ENCODE peak calls at places on chromosomes 11 and 22, in eight cellular contexts. X, L, H, D, Q, K, U and M are unnamed samples.

GRCh38 chr11:34190192-34191139 is 85.0 kb downstream of the NAT10 start:
- DNase-seq in X (no peak), L (no peak), H (no peak), D (no peak), Q (no peak), K (no peak), U (no peak), M (no peak)

GRCh38 chr11:2533642-2534115 is 88.9 kb downstream of the KCNQ1 start:
- DNase-seq in X (peak; percentile 54), L (no peak), H (no peak), D (no peak), Q (no peak), K (peak; percentile 85), U (no peak), M (peak; percentile 41)

GRCh38 chr11:27388001-27388400 is 25.0 kb upstream of the CCDC34 start:
- DNase-seq in X (no peak), L (no peak), H (no peak), D (no peak), Q (no peak), K (no peak), U (no peak), M (no peak)

GRCh38 chr11:45304992-45305335 is 18.8 kb upstream of the SYT13 start:
- DNase-seq in X (no peak), L (no peak), H (no peak), D (no peak), Q (no peak), K (no peak), U (no peak), M (no peak)

GRCh38 chr11:31757245-31757835 is 53.8 kb downstream of the PAX6 start:
- DNase-seq in X (no peak), L (no peak), H (peak; percentile 96), D (no peak), Q (no peak), K (no peak), U (no peak), M (no peak)

GRCh38 chr11:95283653-95284052 is 52.7 kb upstream of the SESN3 start:
- DNase-seq in X (no peak), L (no peak), H (no peak), D (no peak), Q (no peak), K (no peak), U (no peak), M (no peak)

GRCh38 chr11:65865550-65866172 is 5.4 kb downstream of the MUS81 start:
- DNase-seq in X (no peak), L (no peak), H (no peak), D (no peak), Q (no peak), K (no peak), U (no peak), M (no peak)

GRCh38 chr11:24453129-24453723 is 43.6 kb upstream of the LUZP2 start:
- DNase-seq in X (no peak), L (no peak), H (no peak), D (no peak), Q (no peak), K (no peak), U (no peak), M (no peak)

GRCh38 chr22:19455585-19456370 is 8.3 kb upstream of the C22orf39 start:
- DNase-seq in X (no peak), L (no peak), H (peak; percentile 63), D (no peak), Q (no peak), K (no peak), U (no peak), M (no peak)

GRCh38 chr11:66418168-66418985 is 2.5 kb upstream of the NPAS4 start:
- DNase-seq in X (peak; percentile 59), L (peak; percentile 26), H (peak; percentile 95), D (peak; percentile 57), Q (peak; percentile 38), K (peak; percentile 97), U (peak; percentile 43), M (peak; percentile 26)